ENCODE peak calls at places on chromosomes 16 and 17, in four cellular contexts. Y, R, O and Q are unnamed samples.

GRCh38 chr16:4899474-4899846 is 37.5 kb downstream of the PPL start:
- DNase-seq in Y (no peak), R (no peak), O (no peak), Q (no peak)

GRCh38 chr17:1362065-1362848 is 37.8 kb downstream of the YWHAE start:
- DNase-seq in Y (peak), R (no peak), O (no peak), Q (no peak)

GRCh38 chr17:40419559-40420331 is 2.0 kb upstream of the TOP2A start:
- DNase-seq in Y (no peak), R (no peak), O (no peak), Q (no peak)

GRCh38 chr16:35862242-35862641 is 2402.8 kb downstream of the TP53TG3F start:
- DNase-seq in Y (no peak), R (no peak), O (no peak), Q (no peak)

GRCh38 chr17:68616334-68616733 is 15.2 kb upstream of the FAM20A start:
- DNase-seq in Y (no peak), R (no peak), O (no peak), Q (no peak)

GRCh38 chr17:47708312-47708863 is 14.4 kb downstream of the TBKBP1 start:
- DNase-seq in Y (no peak), R (no peak), O (no peak), Q (peak)

GRCh38 chr16:70772493-70772892 is 28.5 kb downstream of the VAC14 start:
- DNase-seq in Y (no peak), R (peak), O (no peak), Q (no peak)

GRCh38 chr16:80408014-80408413 is 132.8 kb upstream of the DYNLRB2 start:
- DNase-seq in Y (no peak), R (no peak), O (no peak), Q (no peak)

GRCh38 chr17:10523043-10523442 is 4.7 kb upstream of the MYH1 start:
- DNase-seq in Y (no peak), R (no peak), O (no peak), Q (no peak)

GRCh38 chr17:76091526-76092285 is 11.9 kb downstream of the EXOC7 start:
- DNase-seq in Y (no peak), R (no peak), O (no peak), Q (no peak)

GRCh38 chr17:77749316-77749715 is 209.2 kb upstream of the TNRC6C start:
- DNase-seq in Y (no peak), R (no peak), O (no peak), Q (no peak)

GRCh38 chr16:11232852-11233726 is 22.9 kb downstream of the SOCS1 start:
- DNase-seq in Y (peak), R (no peak), O (no peak), Q (no peak)

GRCh38 chr16:1080801-1081733 is 8.5 kb downstream of the SSTR5 start:
- DNase-seq in Y (no peak), R (no peak), O (no peak), Q (no peak)

GRCh38 chr16:5903153-5903552 is 805.6 kb upstream of the EEF2KMT start:
- DNase-seq in Y (no peak), R (no peak), O (no peak), Q (no peak)

GRCh38 chr16:78106659-78107058 is 7.2 kb downstream of the WWOX start:
- DNase-seq in Y (no peak), R (no peak), O (no peak), Q (no peak)

GRCh38 chr16:81551141-81551808 is 106.7 kb downstream of the CMIP start:
- DNase-seq in Y (no peak), R (peak), O (no peak), Q (no peak)

GRCh38 chr16:9827062-9827752 is 355.0 kb downstream of the GRIN2A start:
- DNase-seq in Y (no peak), R (no peak), O (no peak), Q (no peak)

GRCh38 chr16:55081622-55082593 is 151.2 kb downstream of the IRX5 start:
- DNase-seq in Y (no peak), R (no peak), O (no peak), Q (no peak)

GRCh38 chr17:4509402-4509801 is 10.7 kb downstream of the SPNS2 start:
- DNase-seq in Y (peak), R (no peak), O (no peak), Q (no peak)

GRCh38 chr16:28181557-28181914 is 30.2 kb downstream of the XPO6 start:
- DNase-seq in Y (no peak), R (peak), O (no peak), Q (peak)

GRCh38 chr17:35540589-35541404 is 3.3 kb upstream of the SLFN12L start:
- DNase-seq in Y (peak), R (peak), O (no peak), Q (peak)

GRCh38 chr16:53768593-53768992 is 64.6 kb downstream of the FTO start:
- DNase-seq in Y (no peak), R (peak), O (no peak), Q (no peak)

GRCh38 chr16:86519649-86520316 is 9.5 kb downstream of the FOXF1 start:
- DNase-seq in Y (peak), R (peak), O (no peak), Q (peak)

GRCh38 chr16:4182581-4183257 is 59.2 kb downstream of the SRL start:
- DNase-seq in Y (no peak), R (no peak), O (no peak), Q (no peak)

GRCh38 chr17:82799591-82799990 is 40.2 kb downstream of the ZNF750 start:
- DNase-seq in Y (no peak), R (no peak), O (no peak), Q (no peak)

GRCh38 chr16:79288046-79288445 is 312.5 kb downstream of the MAF start:
- DNase-seq in Y (no peak), R (no peak), O (no peak), Q (no peak)

GRCh38 chr17:10052414-10052813 is 146.0 kb downstream of the GAS7 start:
- DNase-seq in Y (no peak), R (no peak), O (no peak), Q (no peak)

GRCh38 chr17:30278032-30278431 is 13.7 kb downstream of the BLMH start:
- DNase-seq in Y (no peak), R (peak), O (no peak), Q (no peak)

GRCh38 chr16:17379121-17379571 is 91.6 kb downstream of the XYLT1 start:
- DNase-seq in Y (no peak), R (peak), O (no peak), Q (peak)

GRCh38 chr16:90031186-90031930 is 12.1 kb upstream of the DBNDD1 start:
- DNase-seq in Y (no peak), R (no peak), O (no peak), Q (no peak)

GRCh38 chr16:67190041-67190440 is at the start of gene EXOC3L1:
- DNase-seq in Y (no peak), R (no peak), O (no peak), Q (no peak)

GRCh38 chr17:79028496-79029326 is 4.7 kb downstream of the C1QTNF1 start:
- DNase-seq in Y (no peak), R (no peak), O (no peak), Q (peak)

GRCh38 chr16:10519929-10520868 is 60.2 kb downstream of the EMP2 start:
- DNase-seq in Y (no peak), R (no peak), O (no peak), Q (no peak)

GRCh38 chr16:27828671-27829070 is 234.8 kb downstream of the GSG1L start:
- DNase-seq in Y (no peak), R (no peak), O (no peak), Q (no peak)

GRCh38 chr17:66763056-66763455 is 71.9 kb upstream of the CACNG5 start:
- DNase-seq in Y (no peak), R (no peak), O (no peak), Q (no peak)

GRCh38 chr16:1794221-1794871 is 841 bp upstream of the IGFALS start:
- DNase-seq in Y (no peak), R (no peak), O (peak), Q (no peak)

GRCh38 chr17:78748730-78749317 is 33.2 kb downstream of the CYTH1 start:
- DNase-seq in Y (peak), R (peak), O (no peak), Q (peak)

GRCh38 chr17:19022747-19023146 is 18.2 kb upstream of the FAM83G start:
- DNase-seq in Y (no peak), R (no peak), O (no peak), Q (no peak)

GRCh38 chr16:70490261-70490660 is 33.1 kb downstream of the COG4 start:
- DNase-seq in Y (no peak), R (peak), O (no peak), Q (no peak)

GRCh38 chr17:15119928-15120327 is 145.2 kb downstream of the PMP22 start:
- DNase-seq in Y (no peak), R (no peak), O (no peak), Q (no peak)